ENCODE peak calls at places on chromosomes 4 and X, in ten cellular contexts. One of them, this sample, is unnamed.

GRCh38 chr4:107131295-107131694 is 95.2 kb upstream of the DKK2 start:
- DNase-seq in DMS79: no peak
- DNase-seq in upper lobe of right lung: no peak
- DNase-seq in DMS153: no peak
- DNase-seq in lower lobe of right lung: no peak
- DNase-seq in GM23338: no peak
- DNase-seq in MG63: no peak
- DNase-seq in NCI-H2029: no peak
- DNase-seq in activated CD4-positive, alpha-beta T cell treated with anti-CD3 and anti-CD28 coated beads, Interleukin-2, amount 50 U/mL, for 4 hours: no peak
- DNase-seq in K562: no peak
- DNase-seq in this sample: peak

GRCh38 chr4:54281060-54281781 is 52.1 kb downstream of the PDGFRA start:
- DNase-seq in lower lobe of right lung: peak
- DNase-seq in K562: no peak
- DNase-seq in DMS79: no peak
- DNase-seq in DMS153: no peak
- DNase-seq in activated CD4-positive, alpha-beta T cell treated with anti-CD3 and anti-CD28 coated beads, Interleukin-2, amount 50 U/mL, for 4 hours: no peak
- DNase-seq in upper lobe of right lung: no peak
- DNase-seq in NCI-H2029: no peak
- DNase-seq in MG63: peak
- DNase-seq in GM23338: peak
- DNase-seq in this sample: peak

GRCh38 chr4:3111461-3111860 is 37.0 kb downstream of the HTT start:
- DNase-seq in upper lobe of right lung: no peak
- DNase-seq in DMS79: no peak
- DNase-seq in GM23338: peak
- DNase-seq in lower lobe of right lung: no peak
- DNase-seq in activated CD4-positive, alpha-beta T cell treated with anti-CD3 and anti-CD28 coated beads, Interleukin-2, amount 50 U/mL, for 4 hours: no peak
- DNase-seq in DMS153: no peak
- DNase-seq in K562: no peak
- DNase-seq in MG63: no peak
- DNase-seq in NCI-H2029: peak
- DNase-seq in this sample: peak

GRCh38 chr4:95637047-95637600 is 88.4 kb upstream of the UNC5C start:
- DNase-seq in GM23338: peak
- DNase-seq in MG63: no peak
- DNase-seq in DMS153: peak
- DNase-seq in activated CD4-positive, alpha-beta T cell treated with anti-CD3 and anti-CD28 coated beads, Interleukin-2, amount 50 U/mL, for 4 hours: no peak
- DNase-seq in DMS79: no peak
- DNase-seq in K562: no peak
- DNase-seq in NCI-H2029: no peak
- DNase-seq in upper lobe of right lung: no peak
- DNase-seq in lower lobe of right lung: no peak
- DNase-seq in this sample: peak

GRCh38 chr4:123244233-123244632 is 152.4 kb upstream of the SPRY1 start:
- DNase-seq in MG63: no peak
- DNase-seq in NCI-H2029: no peak
- DNase-seq in activated CD4-positive, alpha-beta T cell treated with anti-CD3 and anti-CD28 coated beads, Interleukin-2, amount 50 U/mL, for 4 hours: no peak
- DNase-seq in K562: no peak
- DNase-seq in DMS79: no peak
- DNase-seq in GM23338: no peak
- DNase-seq in DMS153: no peak
- DNase-seq in upper lobe of right lung: peak
- DNase-seq in lower lobe of right lung: peak
- DNase-seq in this sample: peak

GRCh38 chrX:9724711-9725110 is 40.9 kb downstream of the GPR143 start:
- DNase-seq in DMS153: no peak
- DNase-seq in DMS79: no peak
- DNase-seq in activated CD4-positive, alpha-beta T cell treated with anti-CD3 and anti-CD28 coated beads, Interleukin-2, amount 50 U/mL, for 4 hours: no peak
- DNase-seq in GM23338: no peak
- DNase-seq in upper lobe of right lung: no peak
- DNase-seq in lower lobe of right lung: no peak
- DNase-seq in NCI-H2029: no peak
- DNase-seq in MG63: no peak
- DNase-seq in K562: no peak
- DNase-seq in this sample: no peak

GRCh38 chr4:166657261-166657660 is 577.0 kb downstream of the SPOCK3 start:
- DNase-seq in DMS79: no peak
- DNase-seq in activated CD4-positive, alpha-beta T cell treated with anti-CD3 and anti-CD28 coated beads, Interleukin-2, amount 50 U/mL, for 4 hours: no peak
- DNase-seq in K562: no peak
- DNase-seq in DMS153: no peak
- DNase-seq in NCI-H2029: no peak
- DNase-seq in upper lobe of right lung: no peak
- DNase-seq in GM23338: no peak
- DNase-seq in MG63: peak
- DNase-seq in lower lobe of right lung: no peak
- DNase-seq in this sample: no peak

GRCh38 chr4:139665690-139666529 is at the start of gene MGST2:
- DNase-seq in lower lobe of right lung: peak
- DNase-seq in DMS153: peak
- DNase-seq in NCI-H2029: peak
- DNase-seq in DMS79: peak
- DNase-seq in GM23338: peak
- DNase-seq in activated CD4-positive, alpha-beta T cell treated with anti-CD3 and anti-CD28 coated beads, Interleukin-2, amount 50 U/mL, for 4 hours: no peak
- DNase-seq in K562: peak
- DNase-seq in MG63: peak
- DNase-seq in upper lobe of right lung: peak
- DNase-seq in this sample: peak

GRCh38 chr4:7647932-7648812 is 213.4 kb upstream of the PSAPL1 start:
- DNase-seq in activated CD4-positive, alpha-beta T cell treated with anti-CD3 and anti-CD28 coated beads, Interleukin-2, amount 50 U/mL, for 4 hours: no peak
- DNase-seq in NCI-H2029: no peak
- DNase-seq in upper lobe of right lung: peak
- DNase-seq in K562: peak
- DNase-seq in DMS153: no peak
- DNase-seq in MG63: peak
- DNase-seq in DMS79: no peak
- DNase-seq in GM23338: no peak
- DNase-seq in lower lobe of right lung: no peak
- DNase-seq in this sample: peak

GRCh38 chrX:117985241-117985640 is 131.4 kb downstream of the KLHL13 start:
- DNase-seq in upper lobe of right lung: no peak
- DNase-seq in MG63: no peak
- DNase-seq in DMS153: no peak
- DNase-seq in NCI-H2029: no peak
- DNase-seq in DMS79: no peak
- DNase-seq in lower lobe of right lung: no peak
- DNase-seq in GM23338: peak
- DNase-seq in K562: no peak
- DNase-seq in activated CD4-positive, alpha-beta T cell treated with anti-CD3 and anti-CD28 coated beads, Interleukin-2, amount 50 U/mL, for 4 hours: no peak
- DNase-seq in this sample: no peak

GRCh38 chr4:3041192-3042142 is 32.9 kb downstream of the HTT-AS start:
- DNase-seq in lower lobe of right lung: peak
- DNase-seq in DMS79: no peak
- DNase-seq in K562: no peak
- DNase-seq in activated CD4-positive, alpha-beta T cell treated with anti-CD3 and anti-CD28 coated beads, Interleukin-2, amount 50 U/mL, for 4 hours: no peak
- DNase-seq in GM23338: peak
- DNase-seq in DMS153: no peak
- DNase-seq in NCI-H2029: no peak
- DNase-seq in MG63: peak
- DNase-seq in upper lobe of right lung: peak
- DNase-seq in this sample: peak

GRCh38 chr4:174631901-174632758 is 109.8 kb upstream of the HPGD start:
- DNase-seq in lower lobe of right lung: no peak
- DNase-seq in GM23338: peak
- DNase-seq in upper lobe of right lung: no peak
- DNase-seq in K562: peak
- DNase-seq in NCI-H2029: peak
- DNase-seq in DMS79: no peak
- DNase-seq in DMS153: peak
- DNase-seq in MG63: no peak
- DNase-seq in activated CD4-positive, alpha-beta T cell treated with anti-CD3 and anti-CD28 coated beads, Interleukin-2, amount 50 U/mL, for 4 hours: no peak
- DNase-seq in this sample: peak

GRCh38 chrX:105694839-105695238 is 127.5 kb upstream of the NRK start:
- DNase-seq in upper lobe of right lung: no peak
- DNase-seq in DMS153: no peak
- DNase-seq in NCI-H2029: no peak
- DNase-seq in activated CD4-positive, alpha-beta T cell treated with anti-CD3 and anti-CD28 coated beads, Interleukin-2, amount 50 U/mL, for 4 hours: no peak
- DNase-seq in GM23338: no peak
- DNase-seq in MG63: no peak
- DNase-seq in DMS79: no peak
- DNase-seq in K562: no peak
- DNase-seq in lower lobe of right lung: no peak
- DNase-seq in this sample: no peak

GRCh38 chr4:108849611-108850406 is 87.0 kb upstream of the ETNPPL start:
- DNase-seq in DMS79: no peak
- DNase-seq in NCI-H2029: no peak
- DNase-seq in K562: no peak
- DNase-seq in MG63: peak
- DNase-seq in upper lobe of right lung: no peak
- DNase-seq in lower lobe of right lung: no peak
- DNase-seq in GM23338: peak
- DNase-seq in activated CD4-positive, alpha-beta T cell treated with anti-CD3 and anti-CD28 coated beads, Interleukin-2, amount 50 U/mL, for 4 hours: no peak
- DNase-seq in DMS153: no peak
- DNase-seq in this sample: peak

GRCh38 chr4:22246816-22247215 is 269.1 kb downstream of the ADGRA3 start:
- DNase-seq in MG63: no peak
- DNase-seq in upper lobe of right lung: no peak
- DNase-seq in DMS79: no peak
- DNase-seq in NCI-H2029: no peak
- DNase-seq in lower lobe of right lung: no peak
- DNase-seq in GM23338: no peak
- DNase-seq in DMS153: no peak
- DNase-seq in K562: no peak
- DNase-seq in activated CD4-positive, alpha-beta T cell treated with anti-CD3 and anti-CD28 coated beads, Interleukin-2, amount 50 U/mL, for 4 hours: no peak
- DNase-seq in this sample: no peak

GRCh38 chr4:114598191-114599121 is at the start of gene UGT8:
- DNase-seq in lower lobe of right lung: peak
- DNase-seq in GM23338: peak
- DNase-seq in DMS153: peak
- DNase-seq in NCI-H2029: peak
- DNase-seq in K562: peak
- DNase-seq in activated CD4-positive, alpha-beta T cell treated with anti-CD3 and anti-CD28 coated beads, Interleukin-2, amount 50 U/mL, for 4 hours: no peak
- DNase-seq in DMS79: no peak
- DNase-seq in upper lobe of right lung: peak
- DNase-seq in MG63: peak
- DNase-seq in this sample: peak

GRCh38 chr4:37988670-37989069 is 28.5 kb downstream of the PTTG2 start:
- DNase-seq in DMS79: peak
- DNase-seq in lower lobe of right lung: no peak
- DNase-seq in K562: no peak
- DNase-seq in GM23338: peak
- DNase-seq in DMS153: no peak
- DNase-seq in activated CD4-positive, alpha-beta T cell treated with anti-CD3 and anti-CD28 coated beads, Interleukin-2, amount 50 U/mL, for 4 hours: no peak
- DNase-seq in NCI-H2029: no peak
- DNase-seq in upper lobe of right lung: no peak
- DNase-seq in MG63: no peak
- DNase-seq in this sample: no peak

GRCh38 chrX:24153175-24153795 is 3.8 kb downstream of the ZFX start:
- DNase-seq in DMS79: peak
- DNase-seq in K562: peak
- DNase-seq in NCI-H2029: no peak
- DNase-seq in lower lobe of right lung: no peak
- DNase-seq in MG63: no peak
- DNase-seq in GM23338: peak
- DNase-seq in DMS153: no peak
- DNase-seq in activated CD4-positive, alpha-beta T cell treated with anti-CD3 and anti-CD28 coated beads, Interleukin-2, amount 50 U/mL, for 4 hours: no peak
- DNase-seq in upper lobe of right lung: no peak
- DNase-seq in this sample: no peak

GRCh38 chrX:136339702-136340101 is 38.9 kb downstream of the ADGRG4 start:
- DNase-seq in activated CD4-positive, alpha-beta T cell treated with anti-CD3 and anti-CD28 coated beads, Interleukin-2, amount 50 U/mL, for 4 hours: no peak
- DNase-seq in MG63: no peak
- DNase-seq in lower lobe of right lung: no peak
- DNase-seq in K562: no peak
- DNase-seq in DMS153: no peak
- DNase-seq in DMS79: no peak
- DNase-seq in NCI-H2029: no peak
- DNase-seq in upper lobe of right lung: no peak
- DNase-seq in GM23338: no peak
- DNase-seq in this sample: no peak

GRCh38 chr4:29726938-29727337 is 993.2 kb upstream of the PCDH7 start:
- DNase-seq in upper lobe of right lung: no peak
- DNase-seq in DMS153: no peak
- DNase-seq in K562: no peak
- DNase-seq in DMS79: no peak
- DNase-seq in NCI-H2029: no peak
- DNase-seq in GM23338: no peak
- DNase-seq in MG63: no peak
- DNase-seq in lower lobe of right lung: no peak
- DNase-seq in activated CD4-positive, alpha-beta T cell treated with anti-CD3 and anti-CD28 coated beads, Interleukin-2, amount 50 U/mL, for 4 hours: no peak
- DNase-seq in this sample: no peak

GRCh38 chrX:40423299-40423698 is 157.5 kb upstream of the ATP6AP2 start:
- DNase-seq in K562: no peak
- DNase-seq in DMS79: no peak
- DNase-seq in GM23338: no peak
- DNase-seq in upper lobe of right lung: no peak
- DNase-seq in MG63: peak
- DNase-seq in DMS153: no peak
- DNase-seq in lower lobe of right lung: no peak
- DNase-seq in activated CD4-positive, alpha-beta T cell treated with anti-CD3 and anti-CD28 coated beads, Interleukin-2, amount 50 U/mL, for 4 hours: no peak
- DNase-seq in NCI-H2029: no peak
- DNase-seq in this sample: no peak

GRCh38 chrX:27674491-27674890 is 84.3 kb downstream of the DCAF8L2 start:
- DNase-seq in DMS79: no peak
- DNase-seq in upper lobe of right lung: no peak
- DNase-seq in activated CD4-positive, alpha-beta T cell treated with anti-CD3 and anti-CD28 coated beads, Interleukin-2, amount 50 U/mL, for 4 hours: no peak
- DNase-seq in DMS153: no peak
- DNase-seq in lower lobe of right lung: no peak
- DNase-seq in NCI-H2029: no peak
- DNase-seq in K562: no peak
- DNase-seq in GM23338: no peak
- DNase-seq in MG63: no peak
- DNase-seq in this sample: no peak

GRCh38 chrX:1749499-1749898 is 134.6 kb downstream of the ASMT start:
- DNase-seq in K562: no peak
- DNase-seq in DMS153: no peak
- DNase-seq in upper lobe of right lung: no peak
- DNase-seq in MG63: no peak
- DNase-seq in activated CD4-positive, alpha-beta T cell treated with anti-CD3 and anti-CD28 coated beads, Interleukin-2, amount 50 U/mL, for 4 hours: no peak
- DNase-seq in NCI-H2029: no peak
- DNase-seq in lower lobe of right lung: no peak
- DNase-seq in DMS79: no peak
- DNase-seq in GM23338: peak
- DNase-seq in this sample: no peak

GRCh38 chr4:42442601-42443000 is 45.3 kb downstream of the SHISA3 start:
- DNase-seq in DMS79: no peak
- DNase-seq in MG63: no peak
- DNase-seq in GM23338: no peak
- DNase-seq in K562: no peak
- DNase-seq in upper lobe of right lung: no peak
- DNase-seq in activated CD4-positive, alpha-beta T cell treated with anti-CD3 and anti-CD28 coated beads, Interleukin-2, amount 50 U/mL, for 4 hours: no peak
- DNase-seq in DMS153: no peak
- DNase-seq in NCI-H2029: no peak
- DNase-seq in lower lobe of right lung: no peak
- DNase-seq in this sample: peak

GRCh38 chrX:80799616-80800015 is 10.1 kb downstream of the BRWD3 start:
- DNase-seq in MG63: no peak
- DNase-seq in GM23338: no peak
- DNase-seq in lower lobe of right lung: no peak
- DNase-seq in K562: no peak
- DNase-seq in upper lobe of right lung: no peak
- DNase-seq in DMS153: no peak
- DNase-seq in activated CD4-positive, alpha-beta T cell treated with anti-CD3 and anti-CD28 coated beads, Interleukin-2, amount 50 U/mL, for 4 hours: no peak
- DNase-seq in DMS79: no peak
- DNase-seq in NCI-H2029: no peak
- DNase-seq in this sample: no peak

GRCh38 chr4:95998311-95998710 is 158.4 kb downstream of the PDHA2 start:
- DNase-seq in DMS153: no peak
- DNase-seq in lower lobe of right lung: no peak
- DNase-seq in NCI-H2029: no peak
- DNase-seq in MG63: no peak
- DNase-seq in activated CD4-positive, alpha-beta T cell treated with anti-CD3 and anti-CD28 coated beads, Interleukin-2, amount 50 U/mL, for 4 hours: no peak
- DNase-seq in GM23338: no peak
- DNase-seq in upper lobe of right lung: no peak
- DNase-seq in DMS79: no peak
- DNase-seq in K562: no peak
- DNase-seq in this sample: no peak

GRCh38 chr4:106340774-106341173 is 24.4 kb downstream of the AIMP1 start:
- DNase-seq in lower lobe of right lung: no peak
- DNase-seq in MG63: no peak
- DNase-seq in K562: no peak
- DNase-seq in GM23338: no peak
- DNase-seq in DMS153: no peak
- DNase-seq in NCI-H2029: no peak
- DNase-seq in DMS79: no peak
- DNase-seq in activated CD4-positive, alpha-beta T cell treated with anti-CD3 and anti-CD28 coated beads, Interleukin-2, amount 50 U/mL, for 4 hours: no peak
- DNase-seq in upper lobe of right lung: no peak
- DNase-seq in this sample: no peak

GRCh38 chrX:154724999-154725756 is 25.7 kb downstream of the GAB3 start:
- DNase-seq in NCI-H2029: no peak
- DNase-seq in MG63: no peak
- DNase-seq in upper lobe of right lung: no peak
- DNase-seq in K562: no peak
- DNase-seq in activated CD4-positive, alpha-beta T cell treated with anti-CD3 and anti-CD28 coated beads, Interleukin-2, amount 50 U/mL, for 4 hours: no peak
- DNase-seq in GM23338: peak
- DNase-seq in lower lobe of right lung: no peak
- DNase-seq in DMS79: no peak
- DNase-seq in DMS153: no peak
- DNase-seq in this sample: no peak